ENCODE peak calls at places on chromosomes 2 and 18, in nine cellular contexts. U is T-cell; Q is sciatic nerve; L is D341Med; F is AML-193; M is naive thymus-derived CD8-positive, alpha-beta T cell; J is iris pigment epithelial cell; T is mesenteric fat pad; V is Daoy. H is an unnamed sample.

GRCh38 chr2:25505630-25506029 is 163.9 kb upstream of the DNMT3A start:
- DNase-seq in L (no peak), M (no peak), V (no peak), T (no peak), J (peak), Q (no peak), U (no peak), F (no peak), H (no peak)

GRCh38 chr2:203998195-203998804 is 61.7 kb downstream of the ICOS start:
- DNase-seq in F (no peak), V (peak), T (no peak), U (no peak), Q (no peak), J (peak), L (no peak), M (no peak), H (no peak)

GRCh38 chr2:119231975-119232665 is 8.5 kb downstream of the STEAP3 start:
- DNase-seq in M (no peak), L (no peak), Q (no peak), J (peak), F (no peak), U (no peak), V (peak), T (no peak), H (no peak)

GRCh38 chr2:174681983-174682577 is 82.2 kb downstream of the CHRNA1 start:
- DNase-seq in Q (peak), U (no peak), J (peak), F (no peak), V (peak), L (peak), M (peak), T (no peak), H (no peak)

GRCh38 chr2:207223051-207223450 is 57.3 kb upstream of the KLF7 start:
- DNase-seq in U (no peak), Q (no peak), J (peak), F (no peak), M (no peak), L (no peak), T (no peak), V (peak), H (no peak)

GRCh38 chr18:331231-331771 is 63.5 kb upstream of the THOC1 start:
- DNase-seq in F (no peak), Q (no peak), V (peak), L (no peak), T (no peak), U (no peak), J (peak), M (no peak), H (no peak)

GRCh38 chr2:209661286-209661685 is 110.3 kb upstream of the UNC80 start:
- DNase-seq in U (no peak), L (no peak), V (no peak), T (no peak), J (no peak), F (no peak), Q (no peak), M (no peak), H (no peak)

GRCh38 chr18:23244431-23244830 is 109.1 kb downstream of the CABLES1 start:
- DNase-seq in L (peak), V (no peak), T (no peak), F (no peak), M (no peak), J (no peak), U (no peak), Q (no peak), H (no peak)

GRCh38 chr2:124323321-124323720 is 298.2 kb downstream of the CNTNAP5 start:
- DNase-seq in F (no peak), T (no peak), J (peak), L (no peak), Q (no peak), M (no peak), V (no peak), U (no peak), H (no peak)

GRCh38 chr2:228318218-228318617 is 136.7 kb upstream of the SPHKAP start:
- DNase-seq in V (no peak), M (no peak), J (peak), F (peak), Q (no peak), U (no peak), T (no peak), L (peak), H (no peak)

GRCh38 chr2:8438476-8438875 is 243.4 kb upstream of the ID2 start:
- DNase-seq in Q (no peak), J (no peak), U (no peak), V (no peak), F (peak), T (no peak), M (no peak), L (no peak), H (no peak)

GRCh38 chr2:109380502-109381326 is 233.1 kb downstream of the SEPTIN10 start:
- DNase-seq in Q (peak), J (peak), L (no peak), T (peak), V (peak), F (no peak), M (no peak), U (no peak), H (no peak)

GRCh38 chr18:8882632-8883408 is 177.5 kb downstream of the MTCL1 start:
- DNase-seq in Q (no peak), J (no peak), L (no peak), U (no peak), T (no peak), F (no peak), M (no peak), V (peak), H (no peak)

GRCh38 chr18:79395761-79396404 is at the start of gene NFATC1:
- DNase-seq in M (peak), F (no peak), J (peak), L (peak), V (peak), T (peak), Q (peak), U (peak), H (no peak)

GRCh38 chr18:13587001-13587400 is 139.4 kb downstream of the FAM210A start:
- DNase-seq in L (no peak), V (no peak), M (no peak), J (no peak), Q (no peak), F (no peak), T (no peak), U (no peak), H (no peak)

GRCh38 chr18:58793361-58793760 is 71.3 kb upstream of the ZNF532 start:
- DNase-seq in V (no peak), Q (no peak), T (no peak), F (no peak), L (no peak), U (no peak), M (no peak), J (peak), H (no peak)